ENCODE peak calls at places on chromosomes 4 and X, in nine cellular contexts. T is T-cell; M is small intestine; B is activated effector memory CD4-positive, alpha-beta T cell treated with anti-CD3 and anti-CD28 coated beads, Interleukin-2, amount 50 U/mL, for 16 hours; R is stimulated activated CD8-positive, alpha-beta memory T cell treated with anti-CD3 and anti-CD28 coated beads, Interleukin-15, amount 100 ng/mL, for 48 hours; G is HEK293T; Z is stimulated activated CD4-positive, alpha-beta T cell treated with anti-CD3 and anti-CD28 coated beads, Interleukin-2, amount 100 ng/mL, for 24 hours; W is cardiac muscle cell; O is T-helper 22 cell. I is an unnamed sample.

GRCh38 chr4:25457053-25457715 is 80.1 kb downstream of the ANAPC4 start:
- DNase-seq in T (no peak), M (no peak), B (no peak), R (no peak), G (no peak), Z (no peak), W (no peak), O (no peak), I (peak; percentile 87)

GRCh38 chrX:154380787-154381186 is 1.7 kb downstream of the EMD start:
- DNase-seq in T (no peak), M (no peak), B (no peak), R (no peak), G (no peak), Z (no peak), W (no peak), O (no peak), I (no peak)

GRCh38 chr4:55475394-55476243 is 71.1 kb downstream of the CLOCK start:
- DNase-seq in T (no peak), M (no peak), B (no peak), R (peak; percentile 2), G (no peak), Z (no peak), W (no peak), O (no peak), I (peak; percentile 58)

GRCh38 chrX:39202641-39203040 is 401.4 kb downstream of the MID1IP1 start:
- DNase-seq in T (no peak), M (no peak), B (no peak), R (no peak), G (no peak), Z (no peak), W (no peak), O (no peak), I (no peak)

GRCh38 chr4:35939746-35940145 is 304.6 kb downstream of the ARAP2 start:
- DNase-seq in T (no peak), M (no peak), B (no peak), R (no peak), G (no peak), Z (no peak), W (peak; percentile 68), O (no peak), I (peak; percentile 3)

GRCh38 chr4:154606728-154607723 is 5.4 kb downstream of the FGG start:
- DNase-seq in T (no peak), M (no peak), B (no peak), R (no peak), G (no peak), Z (no peak), W (no peak), O (no peak), I (no peak)

GRCh38 chrX:101287402-101287801 is 3.7 kb downstream of the TAF7L start:
- DNase-seq in T (no peak), M (peak; percentile 32), B (no peak), R (no peak), G (peak; percentile 45), Z (no peak), W (peak; percentile 39), O (no peak), I (peak; percentile 52)

GRCh38 chrX:31524182-31524581 is 452.3 kb upstream of the FTHL17 start:
- DNase-seq in T (no peak), M (no peak), B (no peak), R (no peak), G (no peak), Z (no peak), W (no peak), O (no peak), I (no peak)

GRCh38 chr4:147019061-147019460 is 73.4 kb upstream of the TTC29 start:
- DNase-seq in T (peak; percentile 20), M (peak; percentile 79), B (peak; percentile 73), R (peak; percentile 10), G (peak; percentile 53), Z (peak; percentile 65), W (peak; percentile 61), O (no peak), I (peak; percentile 61)

GRCh38 chr4:107647591-107647990 is 72.4 kb downstream of the PAPSS1 start:
- DNase-seq in T (no peak), M (no peak), B (no peak), R (no peak), G (no peak), Z (no peak), W (no peak), O (no peak), I (no peak)

GRCh38 chrX:139831689-139832456 is 101.0 kb downstream of the ATP11C start:
- DNase-seq in T (no peak), M (peak; percentile 31), B (no peak), R (no peak), G (peak; percentile 50), Z (no peak), W (peak; percentile 19), O (no peak), I (peak; percentile 38)

GRCh38 chr4:40185830-40186664 is 10.8 kb upstream of the RHOH start:
- DNase-seq in T (no peak), M (no peak), B (no peak), R (no peak), G (no peak), Z (no peak), W (no peak), O (no peak), I (peak; percentile 48)

GRCh38 chrX:35025820-35026219 is 83.2 kb downstream of the FAM47B start:
- DNase-seq in T (no peak), M (no peak), B (no peak), R (no peak), G (no peak), Z (no peak), W (no peak), O (no peak), I (no peak)

GRCh38 chr4:17630228-17630627 is 15.8 kb downstream of the MED28 start:
- DNase-seq in T (no peak), M (no peak), B (no peak), R (no peak), G (no peak), Z (no peak), W (no peak), O (no peak), I (no peak)

GRCh38 chr4:157804169-157804543 is 368.7 kb downstream of the GASK1B start:
- DNase-seq in T (no peak), M (peak; percentile 16), B (no peak), R (no peak), G (no peak), Z (no peak), W (no peak), O (no peak), I (no peak)

GRCh38 chr4:103046416-103047290 is 27.1 kb upstream of the SLC9B1 start:
- DNase-seq in T (peak; percentile 7), M (peak; percentile 62), B (peak; percentile 70), R (no peak), G (peak; percentile 61), Z (peak; percentile 10), W (peak; percentile 63), O (no peak), I (peak; percentile 57)

GRCh38 chr4:55445921-55446577 is 50.3 kb downstream of the TMEM165 start:
- DNase-seq in T (no peak), M (no peak), B (no peak), R (no peak), G (no peak), Z (no peak), W (no peak), O (no peak), I (peak; percentile 87)

GRCh38 chr4:1843852-1844251 is 12.1 kb downstream of the LETM1 start:
- DNase-seq in T (no peak), M (no peak), B (no peak), R (no peak), G (no peak), Z (no peak), W (peak; percentile 42), O (no peak), I (no peak)

GRCh38 chr4:107283587-107284559 is 247.8 kb upstream of the DKK2 start:
- DNase-seq in T (no peak), M (no peak), B (no peak), R (no peak), G (no peak), Z (no peak), W (no peak), O (no peak), I (peak; percentile 96)

GRCh38 chrX:47174846-47175587 is 18.6 kb upstream of the UBA1 start:
- DNase-seq in T (no peak), M (no peak), B (peak; percentile 13), R (no peak), G (no peak), Z (no peak), W (no peak), O (no peak), I (no peak)